ENCODE peak calls at places on chromosomes 5 and 9, in six cellular contexts. Q is non-pigmented ciliary epithelial cell, X is cardiac muscle cell, W is NCI-H2081, L is NB4, C is RWPE1. O is an unnamed sample.

GRCh38 chr5:167839065-167839464 is 452.4 kb upstream of the WWC1 start:
- DNase-seq in Q (no peak), X (no peak), W (no peak), L (no peak), C (peak), O (no peak)

GRCh38 chr5:80408475-80408875 is 611 bp downstream of the ZFYVE16 start:
- DNase-seq in Q (no peak), X (peak), W (peak), L (peak), C (peak), O (peak)

GRCh38 chr5:116296335-116297072 is 211.7 kb downstream of the COMMD10 start:
- DNase-seq in Q (no peak), X (no peak), W (no peak), L (no peak), C (no peak), O (no peak)

GRCh38 chr9:13896922-13897835 is 416.8 kb downstream of the NFIB start:
- DNase-seq in Q (no peak), X (no peak), W (no peak), L (no peak), C (no peak), O (no peak)

GRCh38 chr5:41776435-41776834 is 93.8 kb downstream of the OXCT1 start:
- DNase-seq in Q (no peak), X (peak), W (no peak), L (no peak), C (no peak), O (no peak)

GRCh38 chr9:15403155-15403554 is 19.5 kb upstream of the SNAPC3 start:
- DNase-seq in Q (no peak), X (no peak), W (no peak), L (peak), C (no peak), O (peak)

GRCh38 chr9:135186248-135187164 is 99.0 kb downstream of the OLFM1 start:
- DNase-seq in Q (no peak), X (no peak), W (no peak), L (no peak), C (no peak), O (no peak)

GRCh38 chr5:91556-92263 is at the start of gene PLEKHG4B:
- DNase-seq in Q (no peak), X (no peak), W (peak), L (no peak), C (no peak), O (no peak)

GRCh38 chr9:130532426-130532825 is 47.0 kb upstream of the FUBP3 start:
- DNase-seq in Q (no peak), X (no peak), W (no peak), L (no peak), C (peak), O (no peak)

GRCh38 chr9:13554626-13555025 is 275.1 kb upstream of the MPDZ start:
- DNase-seq in Q (no peak), X (no peak), W (peak), L (no peak), C (no peak), O (no peak)

GRCh38 chr5:40774626-40775025 is 18.9 kb upstream of the TTC33 start:
- DNase-seq in Q (no peak), X (no peak), W (no peak), L (no peak), C (no peak), O (peak)

GRCh38 chr5:137220523-137220927 is 278.6 kb downstream of the SPOCK1 start:
- DNase-seq in Q (peak), X (peak), W (peak), L (peak), C (peak), O (peak)

GRCh38 chr5:181133610-181134231 is 2.8 kb upstream of the OR2V1 start:
- DNase-seq in Q (peak), X (peak), W (no peak), L (no peak), C (peak), O (peak)

GRCh38 chr5:132481243-132482211 is 9.0 kb downstream of the IRF1 start:
- DNase-seq in Q (no peak), X (no peak), W (no peak), L (no peak), C (no peak), O (peak)

GRCh38 chr5:15693933-15694332 is 194.0 kb downstream of the FBXL7 start:
- DNase-seq in Q (no peak), X (no peak), W (no peak), L (no peak), C (no peak), O (no peak)

GRCh38 chr5:55096186-55096585 is 6.3 kb upstream of the GZMA start:
- DNase-seq in Q (no peak), X (no peak), W (no peak), L (no peak), C (no peak), O (no peak)

GRCh38 chr9:89603629-89604462 is 966 bp upstream of the GADD45G start:
- DNase-seq in Q (no peak), X (peak), W (peak), L (peak), C (peak), O (peak)

GRCh38 chr5:91219803-91220371 is 163.2 kb downstream of the ARRDC3 start:
- DNase-seq in Q (no peak), X (peak), W (no peak), L (peak), C (no peak), O (peak)

GRCh38 chr5:84218546-84218945 is 166.1 kb downstream of the EDIL3 start:
- DNase-seq in Q (no peak), X (no peak), W (no peak), L (no peak), C (no peak), O (no peak)

GRCh38 chr5:67299317-67299716 is 102.7 kb upstream of the CD180 start:
- DNase-seq in Q (no peak), X (peak), W (no peak), L (no peak), C (no peak), O (no peak)

GRCh38 chr9:106772523-106773290 is 90.3 kb upstream of the ZNF462 start:
- DNase-seq in Q (no peak), X (peak), W (no peak), L (no peak), C (peak), O (no peak)

GRCh38 chr5:115770466-115770865 is 46.0 kb downstream of the CDO1 start:
- DNase-seq in Q (no peak), X (no peak), W (no peak), L (peak), C (no peak), O (no peak)

GRCh38 chr5:65769539-65769938 is 47.5 kb downstream of the NLN start:
- DNase-seq in Q (peak), X (peak), W (no peak), L (no peak), C (peak), O (no peak)

GRCh38 chr9:22010881-22011625 is 1.9 kb upstream of the CDKN2B start:
- DNase-seq in Q (no peak), X (peak), W (no peak), L (no peak), C (no peak), O (peak)

GRCh38 chr5:142821733-142822487 is 51.7 kb downstream of the ARHGAP26 start:
- DNase-seq in Q (peak), X (peak), W (no peak), L (peak), C (peak), O (peak)

GRCh38 chr9:77827104-77827784 is 179.1 kb upstream of the GNA14 start:
- DNase-seq in Q (no peak), X (no peak), W (no peak), L (peak), C (no peak), O (peak)

GRCh38 chr5:81838307-81838906 is 87.5 kb upstream of the SSBP2 start:
- DNase-seq in Q (no peak), X (peak), W (no peak), L (peak), C (no peak), O (peak)

GRCh38 chr5:150077996-150078801 is 8.2 kb downstream of the CSF1R start:
- DNase-seq in Q (no peak), X (no peak), W (no peak), L (no peak), C (no peak), O (no peak)

GRCh38 chr9:107637421-107638420 is 148.2 kb upstream of the KLF4 start:
- DNase-seq in Q (peak), X (peak), W (peak), L (peak), C (peak), O (no peak)

GRCh38 chr5:96321371-96321770 is 111.7 kb downstream of the PCSK1 start:
- DNase-seq in Q (no peak), X (no peak), W (no peak), L (no peak), C (no peak), O (no peak)

GRCh38 chr9:94926457-94926852 is 200.0 kb downstream of the AOPEP start:
- DNase-seq in Q (no peak), X (no peak), W (no peak), L (no peak), C (no peak), O (no peak)

GRCh38 chr5:2757563-2758311 is 6.3 kb upstream of the IRX2 start:
- DNase-seq in Q (peak), X (peak), W (no peak), L (peak), C (peak), O (no peak)

GRCh38 chr9:20200900-20201495 is 412.2 kb upstream of the SLC24A2 start:
- DNase-seq in Q (no peak), X (no peak), W (no peak), L (no peak), C (no peak), O (peak)

GRCh38 chr5:173271371-173271770 is 36.4 kb upstream of the NKX2-5 start:
- DNase-seq in Q (no peak), X (no peak), W (no peak), L (no peak), C (no peak), O (no peak)